ENCODE peak calls at places on chromosomes 3 and 15, in nine cellular contexts. One of them, this sample, is unnamed.

GRCh38 chr15:88428053-88428452 is 39.1 kb downstream of the MRPL46 start:
- DNase-seq in stimulated activated CD4-positive, alpha-beta T cell treated with anti-CD3 and anti-CD28 coated beads, Interleukin-1b, Interleukin-23, amount 100 ng/mL, for 4 hours: no peak
- DNase-seq in fibroblast of lung: no peak
- DNase-seq in stimulated activated CD8-positive, alpha-beta memory T cell treated with anti-CD3 and anti-CD28 coated beads, Interleukin-7, amount 100 ng/mL, for 24 hours: no peak
- DNase-seq in amniotic stem cell: no peak
- DNase-seq in activated CD4-positive, CD25-positive, alpha-beta regulatory T cell: no peak
- DNase-seq in GM10248: no peak
- DNase-seq in AML-193: no peak
- DNase-seq in ACHN: no peak
- DNase-seq in this sample: no peak

GRCh38 chr3:12774619-12775018 is 15.6 kb upstream of the TMEM40 start:
- DNase-seq in AML-193: no peak
- DNase-seq in amniotic stem cell: no peak
- DNase-seq in stimulated activated CD8-positive, alpha-beta memory T cell treated with anti-CD3 and anti-CD28 coated beads, Interleukin-7, amount 100 ng/mL, for 24 hours: no peak
- DNase-seq in ACHN: no peak
- DNase-seq in GM10248: no peak
- DNase-seq in fibroblast of lung: no peak
- DNase-seq in stimulated activated CD4-positive, alpha-beta T cell treated with anti-CD3 and anti-CD28 coated beads, Interleukin-1b, Interleukin-23, amount 100 ng/mL, for 4 hours: no peak
- DNase-seq in activated CD4-positive, CD25-positive, alpha-beta regulatory T cell: no peak
- DNase-seq in this sample: no peak

GRCh38 chr3:170809021-170809974 is 60.7 kb downstream of the RPL22L1 start:
- DNase-seq in AML-193: peak
- DNase-seq in GM10248: peak
- DNase-seq in activated CD4-positive, CD25-positive, alpha-beta regulatory T cell: no peak
- DNase-seq in amniotic stem cell: peak
- DNase-seq in stimulated activated CD8-positive, alpha-beta memory T cell treated with anti-CD3 and anti-CD28 coated beads, Interleukin-7, amount 100 ng/mL, for 24 hours: no peak
- DNase-seq in fibroblast of lung: peak
- DNase-seq in stimulated activated CD4-positive, alpha-beta T cell treated with anti-CD3 and anti-CD28 coated beads, Interleukin-1b, Interleukin-23, amount 100 ng/mL, for 4 hours: no peak
- DNase-seq in ACHN: peak
- DNase-seq in this sample: peak

GRCh38 chr3:117059990-117060338 is 350.4 kb downstream of the TUSC7 start:
- DNase-seq in activated CD4-positive, CD25-positive, alpha-beta regulatory T cell: no peak
- DNase-seq in ACHN: no peak
- DNase-seq in AML-193: no peak
- DNase-seq in GM10248: no peak
- DNase-seq in fibroblast of lung: no peak
- DNase-seq in stimulated activated CD8-positive, alpha-beta memory T cell treated with anti-CD3 and anti-CD28 coated beads, Interleukin-7, amount 100 ng/mL, for 24 hours: no peak
- DNase-seq in amniotic stem cell: no peak
- DNase-seq in stimulated activated CD4-positive, alpha-beta T cell treated with anti-CD3 and anti-CD28 coated beads, Interleukin-1b, Interleukin-23, amount 100 ng/mL, for 4 hours: no peak
- DNase-seq in this sample: no peak

GRCh38 chr15:70234256-70234965 is 136.7 kb upstream of the TLE3 start:
- DNase-seq in stimulated activated CD8-positive, alpha-beta memory T cell treated with anti-CD3 and anti-CD28 coated beads, Interleukin-7, amount 100 ng/mL, for 24 hours: no peak
- DNase-seq in fibroblast of lung: peak
- DNase-seq in stimulated activated CD4-positive, alpha-beta T cell treated with anti-CD3 and anti-CD28 coated beads, Interleukin-1b, Interleukin-23, amount 100 ng/mL, for 4 hours: no peak
- DNase-seq in ACHN: no peak
- DNase-seq in AML-193: no peak
- DNase-seq in activated CD4-positive, CD25-positive, alpha-beta regulatory T cell: no peak
- DNase-seq in amniotic stem cell: peak
- DNase-seq in GM10248: no peak
- DNase-seq in this sample: no peak

GRCh38 chr15:78438595-78439285 is 724 bp downstream of the IREB2 start:
- DNase-seq in fibroblast of lung: peak
- DNase-seq in stimulated activated CD8-positive, alpha-beta memory T cell treated with anti-CD3 and anti-CD28 coated beads, Interleukin-7, amount 100 ng/mL, for 24 hours: no peak
- DNase-seq in stimulated activated CD4-positive, alpha-beta T cell treated with anti-CD3 and anti-CD28 coated beads, Interleukin-1b, Interleukin-23, amount 100 ng/mL, for 4 hours: peak
- DNase-seq in AML-193: peak
- DNase-seq in amniotic stem cell: no peak
- DNase-seq in ACHN: peak
- DNase-seq in GM10248: peak
- DNase-seq in activated CD4-positive, CD25-positive, alpha-beta regulatory T cell: no peak
- DNase-seq in this sample: peak

GRCh38 chr3:105539897-105540296 is 173.2 kb downstream of the ALCAM start:
- DNase-seq in GM10248: no peak
- DNase-seq in AML-193: no peak
- DNase-seq in activated CD4-positive, CD25-positive, alpha-beta regulatory T cell: no peak
- DNase-seq in fibroblast of lung: peak
- DNase-seq in amniotic stem cell: no peak
- DNase-seq in ACHN: no peak
- DNase-seq in stimulated activated CD4-positive, alpha-beta T cell treated with anti-CD3 and anti-CD28 coated beads, Interleukin-1b, Interleukin-23, amount 100 ng/mL, for 4 hours: no peak
- DNase-seq in stimulated activated CD8-positive, alpha-beta memory T cell treated with anti-CD3 and anti-CD28 coated beads, Interleukin-7, amount 100 ng/mL, for 24 hours: no peak
- DNase-seq in this sample: no peak

GRCh38 chr15:77347197-77347596 is 72.7 kb downstream of the PEAK1 start:
- DNase-seq in fibroblast of lung: peak
- DNase-seq in AML-193: no peak
- DNase-seq in GM10248: no peak
- DNase-seq in stimulated activated CD8-positive, alpha-beta memory T cell treated with anti-CD3 and anti-CD28 coated beads, Interleukin-7, amount 100 ng/mL, for 24 hours: no peak
- DNase-seq in amniotic stem cell: no peak
- DNase-seq in stimulated activated CD4-positive, alpha-beta T cell treated with anti-CD3 and anti-CD28 coated beads, Interleukin-1b, Interleukin-23, amount 100 ng/mL, for 4 hours: no peak
- DNase-seq in ACHN: no peak
- DNase-seq in activated CD4-positive, CD25-positive, alpha-beta regulatory T cell: no peak
- DNase-seq in this sample: no peak

GRCh38 chr3:99967796-99968195 is 146.5 kb downstream of the FILIP1L start:
- DNase-seq in GM10248: no peak
- DNase-seq in fibroblast of lung: peak
- DNase-seq in AML-193: no peak
- DNase-seq in ACHN: no peak
- DNase-seq in amniotic stem cell: no peak
- DNase-seq in activated CD4-positive, CD25-positive, alpha-beta regulatory T cell: no peak
- DNase-seq in stimulated activated CD8-positive, alpha-beta memory T cell treated with anti-CD3 and anti-CD28 coated beads, Interleukin-7, amount 100 ng/mL, for 24 hours: no peak
- DNase-seq in stimulated activated CD4-positive, alpha-beta T cell treated with anti-CD3 and anti-CD28 coated beads, Interleukin-1b, Interleukin-23, amount 100 ng/mL, for 4 hours: no peak
- DNase-seq in this sample: peak

GRCh38 chr3:108091498-108092259 is 848 bp upstream of the CD47 start:
- DNase-seq in GM10248: no peak
- DNase-seq in stimulated activated CD4-positive, alpha-beta T cell treated with anti-CD3 and anti-CD28 coated beads, Interleukin-1b, Interleukin-23, amount 100 ng/mL, for 4 hours: peak
- DNase-seq in amniotic stem cell: no peak
- DNase-seq in ACHN: no peak
- DNase-seq in fibroblast of lung: peak
- DNase-seq in activated CD4-positive, CD25-positive, alpha-beta regulatory T cell: no peak
- DNase-seq in stimulated activated CD8-positive, alpha-beta memory T cell treated with anti-CD3 and anti-CD28 coated beads, Interleukin-7, amount 100 ng/mL, for 24 hours: no peak
- DNase-seq in AML-193: no peak
- DNase-seq in this sample: no peak

GRCh38 chr3:33046521-33046920 is 50.4 kb downstream of the GLB1 start:
- DNase-seq in ACHN: no peak
- DNase-seq in GM10248: no peak
- DNase-seq in stimulated activated CD4-positive, alpha-beta T cell treated with anti-CD3 and anti-CD28 coated beads, Interleukin-1b, Interleukin-23, amount 100 ng/mL, for 4 hours: no peak
- DNase-seq in amniotic stem cell: no peak
- DNase-seq in AML-193: no peak
- DNase-seq in stimulated activated CD8-positive, alpha-beta memory T cell treated with anti-CD3 and anti-CD28 coated beads, Interleukin-7, amount 100 ng/mL, for 24 hours: no peak
- DNase-seq in activated CD4-positive, CD25-positive, alpha-beta regulatory T cell: no peak
- DNase-seq in fibroblast of lung: no peak
- DNase-seq in this sample: no peak

GRCh38 chr3:3127432-3128010 is 781 bp downstream of the TRNT1 start:
- DNase-seq in activated CD4-positive, CD25-positive, alpha-beta regulatory T cell: no peak
- DNase-seq in stimulated activated CD4-positive, alpha-beta T cell treated with anti-CD3 and anti-CD28 coated beads, Interleukin-1b, Interleukin-23, amount 100 ng/mL, for 4 hours: peak
- DNase-seq in fibroblast of lung: peak
- DNase-seq in AML-193: no peak
- DNase-seq in stimulated activated CD8-positive, alpha-beta memory T cell treated with anti-CD3 and anti-CD28 coated beads, Interleukin-7, amount 100 ng/mL, for 24 hours: no peak
- DNase-seq in ACHN: peak
- DNase-seq in GM10248: peak
- DNase-seq in amniotic stem cell: no peak
- DNase-seq in this sample: no peak

GRCh38 chr3:95810468-95810867 is 1003.9 kb upstream of the EPHA6 start:
- DNase-seq in GM10248: no peak
- DNase-seq in fibroblast of lung: no peak
- DNase-seq in ACHN: no peak
- DNase-seq in AML-193: no peak
- DNase-seq in activated CD4-positive, CD25-positive, alpha-beta regulatory T cell: no peak
- DNase-seq in amniotic stem cell: no peak
- DNase-seq in stimulated activated CD4-positive, alpha-beta T cell treated with anti-CD3 and anti-CD28 coated beads, Interleukin-1b, Interleukin-23, amount 100 ng/mL, for 4 hours: no peak
- DNase-seq in stimulated activated CD8-positive, alpha-beta memory T cell treated with anti-CD3 and anti-CD28 coated beads, Interleukin-7, amount 100 ng/mL, for 24 hours: no peak
- DNase-seq in this sample: no peak

GRCh38 chr3:168003911-168004310 is 91.8 kb downstream of the GOLIM4 start:
- DNase-seq in AML-193: no peak
- DNase-seq in stimulated activated CD4-positive, alpha-beta T cell treated with anti-CD3 and anti-CD28 coated beads, Interleukin-1b, Interleukin-23, amount 100 ng/mL, for 4 hours: no peak
- DNase-seq in fibroblast of lung: no peak
- DNase-seq in GM10248: no peak
- DNase-seq in stimulated activated CD8-positive, alpha-beta memory T cell treated with anti-CD3 and anti-CD28 coated beads, Interleukin-7, amount 100 ng/mL, for 24 hours: no peak
- DNase-seq in ACHN: no peak
- DNase-seq in activated CD4-positive, CD25-positive, alpha-beta regulatory T cell: no peak
- DNase-seq in amniotic stem cell: no peak
- DNase-seq in this sample: no peak

GRCh38 chr3:186425788-186426730 is 64.0 kb upstream of the DGKG start:
- DNase-seq in stimulated activated CD8-positive, alpha-beta memory T cell treated with anti-CD3 and anti-CD28 coated beads, Interleukin-7, amount 100 ng/mL, for 24 hours: no peak
- DNase-seq in stimulated activated CD4-positive, alpha-beta T cell treated with anti-CD3 and anti-CD28 coated beads, Interleukin-1b, Interleukin-23, amount 100 ng/mL, for 4 hours: no peak
- DNase-seq in fibroblast of lung: peak
- DNase-seq in activated CD4-positive, CD25-positive, alpha-beta regulatory T cell: no peak
- DNase-seq in ACHN: no peak
- DNase-seq in AML-193: peak
- DNase-seq in GM10248: no peak
- DNase-seq in amniotic stem cell: no peak
- DNase-seq in this sample: peak

GRCh38 chr3:50212502-50212901 is 7.4 kb downstream of the SLC38A3 start:
- DNase-seq in activated CD4-positive, CD25-positive, alpha-beta regulatory T cell: no peak
- DNase-seq in AML-193: no peak
- DNase-seq in amniotic stem cell: no peak
- DNase-seq in stimulated activated CD4-positive, alpha-beta T cell treated with anti-CD3 and anti-CD28 coated beads, Interleukin-1b, Interleukin-23, amount 100 ng/mL, for 4 hours: no peak
- DNase-seq in fibroblast of lung: no peak
- DNase-seq in GM10248: no peak
- DNase-seq in ACHN: no peak
- DNase-seq in stimulated activated CD8-positive, alpha-beta memory T cell treated with anti-CD3 and anti-CD28 coated beads, Interleukin-7, amount 100 ng/mL, for 24 hours: no peak
- DNase-seq in this sample: no peak

GRCh38 chr3:129346690-129347440 is 68.2 kb downstream of the HMCES start:
- DNase-seq in stimulated activated CD4-positive, alpha-beta T cell treated with anti-CD3 and anti-CD28 coated beads, Interleukin-1b, Interleukin-23, amount 100 ng/mL, for 4 hours: no peak
- DNase-seq in AML-193: no peak
- DNase-seq in stimulated activated CD8-positive, alpha-beta memory T cell treated with anti-CD3 and anti-CD28 coated beads, Interleukin-7, amount 100 ng/mL, for 24 hours: no peak
- DNase-seq in activated CD4-positive, CD25-positive, alpha-beta regulatory T cell: no peak
- DNase-seq in GM10248: no peak
- DNase-seq in ACHN: no peak
- DNase-seq in fibroblast of lung: no peak
- DNase-seq in amniotic stem cell: no peak
- DNase-seq in this sample: no peak

GRCh38 chr15:27903405-27903804 is 195.7 kb downstream of the OCA2 start:
- DNase-seq in stimulated activated CD8-positive, alpha-beta memory T cell treated with anti-CD3 and anti-CD28 coated beads, Interleukin-7, amount 100 ng/mL, for 24 hours: no peak
- DNase-seq in fibroblast of lung: no peak
- DNase-seq in AML-193: no peak
- DNase-seq in GM10248: peak
- DNase-seq in amniotic stem cell: no peak
- DNase-seq in ACHN: no peak
- DNase-seq in stimulated activated CD4-positive, alpha-beta T cell treated with anti-CD3 and anti-CD28 coated beads, Interleukin-1b, Interleukin-23, amount 100 ng/mL, for 4 hours: no peak
- DNase-seq in activated CD4-positive, CD25-positive, alpha-beta regulatory T cell: no peak
- DNase-seq in this sample: no peak

GRCh38 chr15:95558131-95558530 is 772.4 kb upstream of the NR2F2 start:
- DNase-seq in activated CD4-positive, CD25-positive, alpha-beta regulatory T cell: no peak
- DNase-seq in stimulated activated CD8-positive, alpha-beta memory T cell treated with anti-CD3 and anti-CD28 coated beads, Interleukin-7, amount 100 ng/mL, for 24 hours: no peak
- DNase-seq in fibroblast of lung: peak
- DNase-seq in amniotic stem cell: no peak
- DNase-seq in GM10248: no peak
- DNase-seq in stimulated activated CD4-positive, alpha-beta T cell treated with anti-CD3 and anti-CD28 coated beads, Interleukin-1b, Interleukin-23, amount 100 ng/mL, for 4 hours: no peak
- DNase-seq in ACHN: no peak
- DNase-seq in AML-193: no peak
- DNase-seq in this sample: peak

GRCh38 chr15:100340721-100341661 is 784 bp downstream of the ADAMTS17 start:
- DNase-seq in ACHN: no peak
- DNase-seq in AML-193: no peak
- DNase-seq in amniotic stem cell: no peak
- DNase-seq in fibroblast of lung: no peak
- DNase-seq in stimulated activated CD8-positive, alpha-beta memory T cell treated with anti-CD3 and anti-CD28 coated beads, Interleukin-7, amount 100 ng/mL, for 24 hours: no peak
- DNase-seq in GM10248: no peak
- DNase-seq in stimulated activated CD4-positive, alpha-beta T cell treated with anti-CD3 and anti-CD28 coated beads, Interleukin-1b, Interleukin-23, amount 100 ng/mL, for 4 hours: peak
- DNase-seq in activated CD4-positive, CD25-positive, alpha-beta regulatory T cell: no peak
- DNase-seq in this sample: no peak

GRCh38 chr3:24149032-24149431 is 203.9 kb downstream of the NR1D2 start:
- DNase-seq in stimulated activated CD8-positive, alpha-beta memory T cell treated with anti-CD3 and anti-CD28 coated beads, Interleukin-7, amount 100 ng/mL, for 24 hours: no peak
- DNase-seq in AML-193: peak
- DNase-seq in amniotic stem cell: no peak
- DNase-seq in ACHN: peak
- DNase-seq in stimulated activated CD4-positive, alpha-beta T cell treated with anti-CD3 and anti-CD28 coated beads, Interleukin-1b, Interleukin-23, amount 100 ng/mL, for 4 hours: no peak
- DNase-seq in activated CD4-positive, CD25-positive, alpha-beta regulatory T cell: no peak
- DNase-seq in GM10248: no peak
- DNase-seq in fibroblast of lung: no peak
- DNase-seq in this sample: no peak

GRCh38 chr3:76038949-76039348 is 253.6 kb upstream of the ZNF717 start:
- DNase-seq in stimulated activated CD8-positive, alpha-beta memory T cell treated with anti-CD3 and anti-CD28 coated beads, Interleukin-7, amount 100 ng/mL, for 24 hours: no peak
- DNase-seq in fibroblast of lung: no peak
- DNase-seq in amniotic stem cell: no peak
- DNase-seq in activated CD4-positive, CD25-positive, alpha-beta regulatory T cell: no peak
- DNase-seq in ACHN: no peak
- DNase-seq in GM10248: no peak
- DNase-seq in AML-193: no peak
- DNase-seq in stimulated activated CD4-positive, alpha-beta T cell treated with anti-CD3 and anti-CD28 coated beads, Interleukin-1b, Interleukin-23, amount 100 ng/mL, for 4 hours: no peak
- DNase-seq in this sample: no peak

GRCh38 chr3:54046677-54047214 is 75.6 kb upstream of the CACNA2D3 start:
- DNase-seq in amniotic stem cell: no peak
- DNase-seq in fibroblast of lung: peak
- DNase-seq in stimulated activated CD4-positive, alpha-beta T cell treated with anti-CD3 and anti-CD28 coated beads, Interleukin-1b, Interleukin-23, amount 100 ng/mL, for 4 hours: no peak
- DNase-seq in GM10248: no peak
- DNase-seq in ACHN: peak
- DNase-seq in AML-193: no peak
- DNase-seq in activated CD4-positive, CD25-positive, alpha-beta regulatory T cell: no peak
- DNase-seq in stimulated activated CD8-positive, alpha-beta memory T cell treated with anti-CD3 and anti-CD28 coated beads, Interleukin-7, amount 100 ng/mL, for 24 hours: no peak
- DNase-seq in this sample: no peak

This sample was measured in HCEC 1CT.